ENCODE peak calls at places on chromosomes 13 and 19, in four cellular contexts. One of them, this sample, is unnamed.
A peak's percentile ranks its signal among the peaks of the same experiment; 100 is the strongest.

GRCh38 chr19:10899171-10899653 is 27.9 kb downstream of the CARM1 start:
- DNase-seq in GM12878: no peak
- DNase-seq in HepG2: no peak
- DNase-seq in K562: no peak
- DNase-seq in this sample: no peak

GRCh38 chr19:13165091-13165997 is 15.1 kb downstream of the IER2 start:
- DNase-seq in HepG2: no peak
- DNase-seq in K562: no peak
- DNase-seq in GM12878: no peak
- DNase-seq in this sample: no peak

GRCh38 chr13:46926856-46927625 is 30.2 kb upstream of the HTR2A start:
- DNase-seq in GM12878: no peak
- DNase-seq in HepG2: no peak
- DNase-seq in K562: no peak
- DNase-seq in this sample: no peak

GRCh38 chr13:68806125-68806524 is 1301.5 kb upstream of the ATXN8OS start:
- DNase-seq in HepG2: no peak
- DNase-seq in K562: no peak
- DNase-seq in GM12878: no peak
- DNase-seq in this sample: no peak

GRCh38 chr13:50306096-50306495 is 290.9 kb downstream of the KCNRG start:
- DNase-seq in HepG2: no peak
- DNase-seq in K562: no peak
- DNase-seq in GM12878: no peak
- DNase-seq in this sample: no peak

GRCh38 chr19:19460258-19460731 is 54.8 kb downstream of the GATAD2A start:
- DNase-seq in GM12878: no peak
- DNase-seq in K562: no peak
- DNase-seq in HepG2: no peak
- DNase-seq in this sample: no peak

GRCh38 chr13:44809152-44809551 is 180.1 kb downstream of the NUFIP1 start:
- DNase-seq in GM12878: no peak
- DNase-seq in HepG2: no peak
- DNase-seq in K562: no peak
- DNase-seq in this sample: no peak

GRCh38 chr19:5578094-5578846 is 10.5 kb upstream of the TINCR start:
- DNase-seq in K562: peak; percentile 86
- DNase-seq in GM12878: no peak
- DNase-seq in HepG2: peak; percentile 38
- DNase-seq in this sample: peak; percentile 57

GRCh38 chr19:18328340-18329034 is 5.6 kb upstream of the LSM4 start:
- DNase-seq in GM12878: peak; percentile 91
- DNase-seq in HepG2: peak; percentile 97
- DNase-seq in K562: peak; percentile 99
- DNase-seq in this sample: peak; percentile 99

GRCh38 chr13:42760949-42761348 is 20.4 kb upstream of the FAM216B start:
- DNase-seq in GM12878: no peak
- DNase-seq in K562: no peak
- DNase-seq in HepG2: no peak
- DNase-seq in this sample: no peak

GRCh38 chr19:57241181-57241580 is 749 bp downstream of the ZNF805 start:
- DNase-seq in K562: no peak
- DNase-seq in HepG2: peak; percentile 12
- DNase-seq in GM12878: no peak
- DNase-seq in this sample: no peak

GRCh38 chr13:69580255-69580654 is 527.4 kb upstream of the ATXN8OS start:
- DNase-seq in K562: no peak
- DNase-seq in GM12878: no peak
- DNase-seq in HepG2: no peak
- DNase-seq in this sample: no peak

GRCh38 chr19:55056827-55057226 is 6.1 kb downstream of the RDH13 start:
- DNase-seq in K562: no peak
- DNase-seq in GM12878: no peak
- DNase-seq in HepG2: no peak
- DNase-seq in this sample: no peak

GRCh38 chr19:55599468-55600335 is at the start of the genes FIZ1 and ZNF524:
- DNase-seq in GM12878: peak; percentile 95
- DNase-seq in HepG2: peak; percentile 98
- DNase-seq in K562: peak; percentile 92
- DNase-seq in this sample: peak; percentile 90

GRCh38 chr13:44930907-44931676 is 58.2 kb downstream of the NUFIP1 start:
- DNase-seq in K562: no peak
- DNase-seq in GM12878: no peak
- DNase-seq in HepG2: no peak
- DNase-seq in this sample: no peak

GRCh38 chr13:45833663-45834062 is 17.9 kb downstream of the SIAH3 start:
- DNase-seq in GM12878: no peak
- DNase-seq in K562: no peak
- DNase-seq in HepG2: no peak
- DNase-seq in this sample: no peak

GRCh38 chr19:54448037-54448773 is 794 bp upstream of the LENG8 start:
- DNase-seq in GM12878: no peak
- DNase-seq in HepG2: peak; percentile 51
- DNase-seq in K562: peak; percentile 59
- DNase-seq in this sample: peak; percentile 71

DNA sequence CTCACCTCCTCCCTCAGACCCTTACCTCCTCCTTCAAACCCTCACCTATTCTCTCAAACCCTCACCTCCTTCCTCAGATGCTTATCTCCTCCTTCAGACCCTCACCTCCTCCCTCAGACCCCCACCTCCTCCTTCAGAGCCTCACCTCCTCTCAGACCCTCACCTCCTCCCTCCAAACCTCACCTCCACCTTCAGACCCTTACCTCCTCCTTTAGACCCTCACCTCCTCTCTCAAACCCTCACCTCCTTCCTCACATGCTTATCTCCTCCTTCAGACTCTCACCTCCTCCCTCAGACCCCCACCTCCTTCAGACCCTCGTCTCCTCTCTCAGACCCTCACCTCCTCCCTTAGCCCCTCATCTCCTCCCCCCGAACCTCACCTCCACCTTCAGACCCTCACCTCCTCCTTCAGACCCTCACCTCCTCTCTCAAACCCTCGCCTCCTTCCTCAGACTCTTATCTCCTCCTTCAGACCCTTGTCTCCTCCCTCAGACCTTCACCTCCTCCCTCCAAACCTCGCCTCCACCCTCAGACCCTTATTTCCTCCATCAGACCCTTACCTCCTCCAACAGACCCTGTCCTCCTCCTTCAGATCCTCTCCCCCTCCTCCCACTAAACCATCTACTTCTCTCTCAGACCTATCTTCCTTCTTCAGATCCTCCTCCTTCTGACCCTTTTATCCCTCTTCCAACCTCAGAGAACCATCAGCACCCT is 2.5 kb upstream of the BCL3 start:
- DNase-seq in GM12878: no peak
- DNase-seq in HepG2: no peak
- DNase-seq in K562: no peak
- DNase-seq in this sample: no peak
- H3K4me3 ChIP-seq in GM12878: no peak overlapping the region
- H3K4me3 ChIP-seq in HepG2: no peak overlapping the region
- H3K4me3 ChIP-seq in K562: no peak overlapping the region
- H3K4me3 ChIP-seq in this sample: no peak overlapping the region

GRCh38 chr19:15099017-15099582 is 8.1 kb upstream of the SYDE1 start:
- DNase-seq in HepG2: no peak
- DNase-seq in GM12878: no peak
- DNase-seq in K562: no peak
- DNase-seq in this sample: no peak

GRCh38 chr19:15104003-15104402 is 3.2 kb upstream of the SYDE1 start:
- DNase-seq in K562: no peak
- DNase-seq in GM12878: no peak
- DNase-seq in HepG2: no peak
- DNase-seq in this sample: no peak

GRCh38 chr19:15104411-15104810 is 2.8 kb upstream of the SYDE1 start:
- DNase-seq in GM12878: no peak
- DNase-seq in K562: no peak
- DNase-seq in HepG2: no peak
- DNase-seq in this sample: no peak

GRCh38 chr19:15098505-15098904 is 8.7 kb upstream of the SYDE1 start:
- DNase-seq in GM12878: no peak
- DNase-seq in HepG2: no peak
- DNase-seq in K562: no peak
- DNase-seq in this sample: no peak

DNA sequence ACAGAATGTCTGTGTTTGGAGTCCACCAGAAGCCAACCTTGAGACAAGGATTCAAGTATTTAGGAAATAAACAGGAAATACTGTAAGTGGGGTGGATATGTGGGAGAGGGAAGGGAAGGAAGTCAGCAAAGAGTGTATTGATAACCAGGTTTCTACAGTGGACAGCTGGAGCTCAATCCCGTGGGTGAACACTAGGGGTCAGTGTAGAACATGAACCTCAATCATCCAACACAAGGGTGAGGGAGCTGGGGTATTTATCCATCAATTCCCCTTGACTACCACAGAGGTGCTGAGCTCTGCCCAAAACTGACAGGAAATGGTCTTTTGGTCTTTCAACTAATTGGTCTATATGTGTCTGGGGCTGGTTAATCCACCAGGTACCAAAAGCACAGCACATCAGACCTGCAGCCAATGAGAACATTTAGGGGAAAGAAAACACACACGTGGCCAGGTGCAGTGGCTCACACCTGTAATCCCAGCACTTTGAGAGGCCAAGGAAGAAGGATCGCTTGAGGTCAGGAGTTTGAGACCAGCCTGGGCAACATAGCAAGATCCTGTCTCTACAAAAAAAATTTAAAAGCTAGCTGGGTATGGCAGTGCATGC is 5.6 kb upstream of the SYDE1 start:
- DNase-seq in K562: peak; percentile 42
- DNase-seq in GM12878: no peak
- DNase-seq in HepG2: peak; percentile 52
- DNase-seq in this sample: no peak
- TF ChIP-seq BHLHE40 in K562: no peak
- TF ChIP-seq BHLHE40 in GM12878: no peak
- TF ChIP-seq BHLHE40 in HepG2: no peak
- TF ChIP-seq BHLHE40 in this sample: no peak

DNA sequence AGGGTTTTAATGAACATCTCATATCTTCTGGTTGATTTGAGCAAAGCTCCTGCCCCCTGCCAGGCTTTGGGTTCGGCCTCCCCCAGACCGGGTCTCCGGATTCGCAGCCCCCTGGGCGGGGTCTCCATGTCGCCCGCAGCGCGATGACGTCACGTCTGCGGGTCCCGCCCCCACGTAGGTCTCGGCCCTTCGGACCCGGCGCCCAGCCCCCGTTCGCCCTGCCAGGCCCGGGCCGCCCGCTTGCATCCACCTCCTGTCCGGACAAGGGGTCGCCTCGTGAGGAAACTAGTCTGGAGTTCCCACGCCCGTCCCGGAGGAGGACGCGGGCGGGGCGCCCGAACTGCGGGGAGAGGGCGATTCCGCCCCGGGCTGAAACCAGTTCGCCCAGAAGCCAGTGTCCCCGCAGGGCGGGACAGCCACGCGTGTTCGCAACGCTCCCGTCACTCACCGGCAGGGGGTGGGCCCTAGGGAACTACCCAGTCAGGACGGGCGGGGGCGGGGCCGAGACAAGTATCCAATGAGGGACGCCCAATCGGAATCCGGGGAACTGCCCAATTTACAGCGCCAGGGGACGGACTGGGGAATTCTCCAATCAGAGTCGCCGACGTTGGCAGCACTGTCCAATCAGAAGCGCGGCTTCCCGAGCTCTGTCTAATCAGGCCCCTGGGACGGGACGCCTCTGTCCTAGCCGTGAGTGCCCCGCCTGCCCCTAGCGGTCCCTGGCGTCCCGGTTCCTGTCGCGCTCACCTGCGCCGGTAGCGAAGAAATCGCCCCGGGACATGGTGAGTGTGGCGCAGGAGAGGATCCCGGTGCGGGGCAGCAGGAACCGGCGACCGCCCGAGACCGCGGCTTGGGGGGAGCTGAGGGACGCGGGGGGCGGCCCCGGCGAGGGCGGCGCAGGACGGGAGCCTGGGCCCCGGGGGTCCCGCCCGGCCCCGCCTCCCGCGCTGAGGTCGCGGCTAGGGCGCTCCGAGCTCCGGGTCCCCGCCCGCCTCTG is at the start of gene ZNF555:
- DNase-seq in HepG2: peak; percentile 98
- DNase-seq in GM12878: peak; percentile 97
- DNase-seq in K562: peak; percentile 100
- DNase-seq in this sample: peak; percentile 98
- TF ChIP-seq EP300 in HepG2: no peak
- TF ChIP-seq EP300 in GM12878: no peak
- TF ChIP-seq EP300 in K562: no peak
- TF ChIP-seq EP300 in this sample: no peak

GRCh38 chr19:43748205-43748594 is 6.6 kb downstream of the SMG9 start:
- DNase-seq in GM12878: no peak
- DNase-seq in HepG2: no peak
- DNase-seq in K562: no peak
- DNase-seq in this sample: no peak

GRCh38 chr19:43749898-43750297 is 4.9 kb downstream of the SMG9 start:
- DNase-seq in K562: no peak
- DNase-seq in HepG2: no peak
- DNase-seq in GM12878: no peak
- DNase-seq in this sample: no peak

GRCh38 chr19:43748685-43749084 is 6.1 kb downstream of the SMG9 start:
- DNase-seq in K562: no peak
- DNase-seq in GM12878: no peak
- DNase-seq in HepG2: no peak
- DNase-seq in this sample: no peak

GRCh38 chr19:43747557-43748204 is 7.1 kb downstream of the SMG9 start:
- DNase-seq in K562: no peak
- DNase-seq in HepG2: no peak
- DNase-seq in GM12878: peak; percentile 43
- DNase-seq in this sample: no peak

GRCh38 chr19:43749152-43749551 is 5.6 kb downstream of the SMG9 start:
- DNase-seq in K562: no peak
- DNase-seq in GM12878: no peak
- DNase-seq in HepG2: no peak
- DNase-seq in this sample: no peak
- H3K4me3 ChIP-seq in K562: no peak overlapping the region
- H3K4me3 ChIP-seq in GM12878: peak overlapping the region; percentile 18
- H3K4me3 ChIP-seq in HepG2: no peak overlapping the region
- H3K4me3 ChIP-seq in this sample: no peak overlapping the region

DNA sequence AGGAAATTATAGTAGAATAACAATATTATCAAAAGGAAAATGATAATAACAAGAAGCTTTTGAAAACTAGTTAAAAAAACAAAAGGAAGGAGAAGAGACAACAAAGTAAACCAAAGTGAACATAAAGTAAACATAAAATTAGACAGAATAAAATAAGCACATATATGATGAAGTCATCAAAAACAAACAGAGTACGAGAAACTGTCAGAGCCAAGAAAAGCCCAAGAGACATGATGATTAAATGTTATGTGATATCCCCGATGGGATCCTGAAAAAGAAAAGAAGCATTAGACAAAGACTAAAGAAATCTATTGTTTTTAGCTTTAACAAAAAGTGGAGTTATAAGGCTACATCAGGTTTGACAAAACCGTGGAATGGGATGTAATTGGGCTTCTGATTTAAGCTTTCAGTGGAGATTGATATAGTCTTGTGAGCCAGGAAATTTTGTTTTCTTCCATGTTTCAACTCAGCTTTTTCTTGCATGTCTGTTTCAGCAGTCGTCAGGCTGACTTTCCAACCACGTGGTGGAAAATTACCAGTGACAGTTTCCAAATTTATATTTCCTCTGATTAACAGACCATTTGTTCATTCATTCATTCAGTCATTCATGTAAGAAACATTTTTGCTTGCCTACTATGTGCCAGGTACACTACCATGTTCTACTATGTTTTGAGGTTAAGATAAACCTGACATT is 64.9 kb downstream of the KL start:
- DNase-seq in K562: no peak
- DNase-seq in HepG2: no peak
- DNase-seq in GM12878: no peak
- DNase-seq in this sample: peak; percentile 4
- TF ChIP-seq BHLHE40 in K562: no peak
- TF ChIP-seq BHLHE40 in HepG2: no peak
- TF ChIP-seq BHLHE40 in GM12878: no peak
- TF ChIP-seq BHLHE40 in this sample: no peak

GRCh38 chr19:48872182-48872883 is at the start of gene PPP1R15A:
- DNase-seq in K562: peak; percentile 95
- DNase-seq in HepG2: peak; percentile 95
- DNase-seq in GM12878: peak; percentile 97
- DNase-seq in this sample: peak; percentile 100
- TF ChIP-seq EP300 in K562: peak; percentile 77
- TF ChIP-seq EP300 in HepG2: no peak
- TF ChIP-seq EP300 in GM12878: peak; percentile 41
- TF ChIP-seq EP300 in this sample: no peak

This sample was measured in A549.